ENCODE peak calls at places on chromosomes 5 and 9, in eight cellular contexts. D is fibroblast of pulmonary artery; O is KG1; A is activated effector memory CD4-positive, alpha-beta T cell treated with Interleukin-2 at 50 U/mL for 16 hours; V is coronary artery; W is GM23248; J is NCI-H1092; T is HCEC 1CT. X is an unnamed sample.

GRCh38 chr5:65856520-65856919 is 69.9 kb upstream of the ERBIN start:
- DNase-seq in D (no peak), T (no peak), O (no peak), W (no peak), A (no peak), J (no peak), V (no peak), X (no peak)

GRCh38 chr9:97390791-97391406 is 21.0 kb upstream of the TDRD7 start:
- DNase-seq in O (no peak), D (no peak), A (no peak), J (no peak), W (no peak), T (no peak), V (no peak), X (no peak)

GRCh38 chr9:133694686-133695085 is 43.5 kb downstream of the SARDH start:
- DNase-seq in D (no peak), W (no peak), J (no peak), V (no peak), A (no peak), O (no peak), T (no peak), X (no peak)

GRCh38 chr9:135513351-135513846 is 7.8 kb upstream of the LCN1 start:
- DNase-seq in V (peak), A (no peak), T (no peak), J (no peak), W (no peak), D (no peak), O (no peak), X (no peak)

GRCh38 chr9:127767909-127768331 is 10.5 kb downstream of the SH2D3C start:
- DNase-seq in T (no peak), A (no peak), V (no peak), W (no peak), O (no peak), D (peak), J (no peak), X (no peak)

GRCh38 chr5:42377496-42377895 is 45.7 kb upstream of the GHR start:
- DNase-seq in T (no peak), D (peak), J (no peak), A (no peak), W (no peak), O (no peak), V (no peak), X (no peak)

GRCh38 chr5:72106922-72107873 is at the start of gene MAP1B:
- DNase-seq in D (peak), W (peak), O (no peak), A (no peak), T (peak), V (peak), J (peak), X (peak)

GRCh38 chr5:127229185-127229889 is 61.3 kb upstream of the MEGF10 start:
- DNase-seq in O (peak), A (peak), V (no peak), T (no peak), D (peak), W (peak), J (peak), X (peak)

GRCh38 chr9:92724528-92725265 is 39.9 kb downstream of the BICD2 start:
- DNase-seq in A (no peak), W (no peak), V (peak), T (no peak), D (no peak), J (peak), O (no peak), X (no peak)

GRCh38 chr5:180352116-180352975 is 790 bp downstream of the GFPT2 start:
- DNase-seq in W (peak), A (no peak), D (no peak), O (no peak), V (no peak), J (no peak), T (peak), X (peak)

X was measured in adipocyte.